ENCODE peak calls at places on chromosomes 11 and 22, in seven cellular contexts. Z, N, C, O, W, Y and V are unnamed samples.

GRCh38 chr11:77066229-77067023 is at the start of gene CAPN5:
- DNase-seq in Z (peak), N (peak), C (peak), O (peak), W (peak), Y (peak), V (peak)

GRCh38 chr11:46295312-46295995 is 18.0 kb downstream of the CREB3L1 start:
- DNase-seq in Z (peak), N (peak), C (peak), O (peak), W (peak), Y (peak), V (peak)

GRCh38 chr11:22808559-22809197 is 20.9 kb downstream of the SVIP start:
- DNase-seq in Z (no peak), N (no peak), C (no peak), O (no peak), W (no peak), Y (no peak), V (no peak)

GRCh38 chr22:33337524-33337923 is 279.3 kb upstream of the SYN3 start:
- DNase-seq in Z (no peak), N (no peak), C (no peak), O (no peak), W (no peak), Y (no peak), V (no peak)

GRCh38 chr11:11987503-11988022 is 20.9 kb downstream of the DKK3 start:
- DNase-seq in Z (peak), N (no peak), C (no peak), O (no peak), W (peak), Y (no peak), V (no peak)

GRCh38 chr11:116217006-116217405 is 555.8 kb downstream of the BUD13 start:
- DNase-seq in Z (no peak), N (no peak), C (no peak), O (no peak), W (peak), Y (peak), V (no peak)

GRCh38 chr11:57095896-57096295 is 85.9 kb upstream of the LRRC55 start:
- DNase-seq in Z (no peak), N (no peak), C (no peak), O (no peak), W (no peak), Y (no peak), V (no peak)

GRCh38 chr11:107785401-107785800 is 73.2 kb downstream of the SLC35F2 start:
- DNase-seq in Z (no peak), N (no peak), C (no peak), O (no peak), W (peak), Y (no peak), V (no peak)

GRCh38 chr11:83069441-83070043 is 2.2 kb downstream of the RAB30 start:
- DNase-seq in Z (peak), N (no peak), C (no peak), O (no peak), W (no peak), Y (no peak), V (no peak)

GRCh38 chr11:64936539-64936938 is 846 bp upstream of the GPHA2 start:
- DNase-seq in Z (no peak), N (no peak), C (no peak), O (no peak), W (no peak), Y (no peak), V (no peak)

GRCh38 chr22:17477401-17477833 is 85.9 kb upstream of the SLC25A18 start:
- DNase-seq in Z (no peak), N (no peak), C (no peak), O (no peak), W (no peak), Y (no peak), V (no peak)

GRCh38 chr11:70694371-70694770 is 296.0 kb downstream of the CTTN start:
- DNase-seq in Z (no peak), N (no peak), C (no peak), O (no peak), W (no peak), Y (no peak), V (no peak)

GRCh38 chr11:86999859-87000753 is 37.6 kb upstream of the TMEM135 start:
- DNase-seq in Z (no peak), N (no peak), C (no peak), O (peak), W (peak), Y (no peak), V (no peak)

GRCh38 chr22:36162127-36163034 is 1.8 kb upstream of the APOL3 start:
- DNase-seq in Z (peak), N (no peak), C (no peak), O (no peak), W (no peak), Y (no peak), V (no peak)

GRCh38 chr22:42338502-42338901 is 68.0 kb upstream of the TCF20 start:
- DNase-seq in Z (no peak), N (no peak), C (no peak), O (no peak), W (no peak), Y (no peak), V (no peak)

GRCh38 chr11:80083561-80083960 is 642.7 kb upstream of the TENM4 start:
- DNase-seq in Z (no peak), N (no peak), C (no peak), O (no peak), W (no peak), Y (no peak), V (no peak)

GRCh38 chr11:121696177-121696863 is 243.6 kb upstream of the SORL1-AS1 start:
- DNase-seq in Z (no peak), N (no peak), C (no peak), O (no peak), W (no peak), Y (no peak), V (no peak)

GRCh38 chr11:110337570-110338193 is 41.3 kb upstream of the RDX start:
- DNase-seq in Z (no peak), N (no peak), C (no peak), O (no peak), W (peak), Y (no peak), V (no peak)

GRCh38 chr22:49358041-49358440 is 469.6 kb downstream of the BRD1 start:
- DNase-seq in Z (no peak), N (no peak), C (no peak), O (no peak), W (no peak), Y (no peak), V (no peak)

GRCh38 chr11:77147668-77148321 is 19.7 kb downstream of the MYO7A start:
- DNase-seq in Z (no peak), N (no peak), C (no peak), O (no peak), W (no peak), Y (no peak), V (peak)

DNA sequence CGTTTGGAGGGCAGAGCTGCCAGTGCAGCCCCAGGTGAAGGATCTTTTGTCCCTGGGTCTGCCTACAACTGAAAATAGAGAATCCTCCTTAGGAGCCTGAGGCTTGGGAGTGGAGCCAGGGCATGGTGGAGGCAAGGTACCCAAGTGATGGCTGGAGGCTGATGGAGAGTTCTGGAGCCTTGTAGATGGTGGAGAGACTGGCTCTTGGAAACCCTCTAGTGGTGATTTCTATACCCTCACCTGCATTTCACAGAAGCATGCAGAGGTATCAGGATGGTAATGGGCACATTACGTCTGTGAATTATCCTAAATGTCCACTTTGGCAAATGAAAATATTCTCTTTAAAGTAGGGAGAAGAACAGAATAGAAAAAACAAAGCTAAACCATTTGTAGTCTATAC is 44.4 kb downstream of the INSC start:
- DNase-seq in Z (peak), N (no peak), C (no peak), O (no peak), W (peak), Y (peak), V (no peak)
- TF ChIP-seq CTCF in Z (peak), N (no peak), C (peak), O (peak), W (peak), Y (peak), V (no peak)

DNA sequence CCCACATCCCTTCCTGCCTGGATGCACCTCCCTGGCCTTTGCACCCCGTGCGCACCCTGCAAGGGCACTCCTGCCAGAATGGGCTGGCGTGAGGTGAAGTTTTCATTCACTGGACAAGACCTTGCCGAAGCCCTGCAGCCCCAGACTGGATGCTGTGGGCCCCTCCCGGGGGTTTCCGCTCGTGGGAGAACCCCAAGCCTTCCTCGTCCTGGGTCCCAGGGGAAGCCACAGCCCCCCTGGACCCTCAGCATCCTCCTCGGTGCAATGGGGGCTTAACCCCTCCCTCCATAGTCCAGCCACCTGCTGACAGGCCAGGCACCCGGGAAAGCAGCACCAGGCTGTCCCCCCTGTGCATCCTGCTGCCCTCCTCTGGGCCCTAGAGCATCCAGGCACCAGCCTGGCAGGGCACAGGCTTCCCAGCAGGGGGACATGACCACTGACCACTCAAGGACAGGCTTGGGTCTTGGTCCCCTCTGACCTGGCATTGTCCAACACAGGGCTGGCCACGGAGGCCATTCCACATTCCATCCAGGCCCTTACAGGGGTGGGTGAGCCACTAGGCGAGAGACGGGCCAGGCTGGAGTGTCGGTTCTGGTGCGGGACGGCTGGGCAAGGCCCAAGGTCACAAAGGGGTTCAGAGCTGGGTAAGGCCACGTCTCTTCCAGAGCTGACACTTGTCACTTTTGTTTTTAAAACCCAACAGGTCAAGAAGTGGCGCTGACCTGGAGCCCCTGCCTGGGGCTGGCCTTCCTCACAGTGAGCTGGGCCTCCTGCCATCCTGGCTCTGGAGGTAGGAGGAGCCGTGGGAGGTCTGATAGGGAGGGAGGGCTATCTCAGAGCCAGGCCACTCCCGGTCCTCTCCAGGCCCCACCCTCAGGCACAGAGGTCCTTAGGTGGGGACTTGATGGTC is 41.5 kb upstream of the PPARA start:
- DNase-seq in Z (no peak), N (no peak), C (no peak), O (peak), W (no peak), Y (no peak), V (no peak)
- TF ChIP-seq CTCF in Z (no peak), N (no peak), C (no peak), O (no peak), W (peak), Y (no peak), V (no peak)

DNA sequence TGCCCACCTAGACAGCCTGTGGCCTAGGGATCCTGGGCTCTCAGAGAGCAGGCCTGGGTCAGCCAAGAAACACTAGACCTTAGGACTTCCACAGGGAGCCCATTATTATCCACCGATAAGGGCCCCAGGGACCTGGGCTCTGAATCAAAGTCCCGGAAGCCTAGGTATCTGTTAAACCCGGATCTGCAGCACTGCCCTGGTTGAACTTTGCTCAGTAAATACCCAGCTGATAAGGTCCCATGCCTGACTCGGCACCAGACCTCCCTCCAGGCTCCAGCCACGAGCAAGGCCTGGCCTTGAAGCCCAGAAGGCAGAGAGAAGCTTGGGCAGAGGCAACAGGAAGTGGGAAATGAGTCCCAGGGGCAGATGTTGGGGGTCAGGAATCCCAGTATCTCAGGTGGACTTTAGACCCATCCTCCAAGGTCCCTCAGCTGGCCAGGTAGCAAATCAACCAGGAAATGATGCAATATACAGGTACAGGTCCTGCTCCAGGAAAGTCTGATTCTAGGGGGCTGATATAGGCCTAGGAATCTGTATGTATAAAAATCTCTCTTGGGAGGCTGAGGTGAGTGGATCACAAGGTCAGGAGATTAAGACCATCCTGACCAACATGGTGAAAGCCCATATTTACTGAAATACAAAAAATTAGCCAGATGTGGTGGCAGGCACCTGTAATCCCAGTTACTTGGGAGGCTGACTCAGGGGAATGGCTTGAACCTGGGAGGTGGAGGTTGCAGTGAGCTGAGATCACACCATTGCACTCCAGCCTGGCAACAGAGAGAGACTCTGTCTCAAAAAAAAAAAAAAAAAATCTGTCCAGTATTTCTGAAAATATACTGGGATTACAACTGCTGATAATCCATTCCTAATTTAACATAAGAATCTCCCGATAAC is 18.7 kb downstream of the POU2AF1 start:
- DNase-seq in Z (peak), N (no peak), C (peak), O (no peak), W (no peak), Y (no peak), V (no peak)
- TF ChIP-seq CTCF in Z (no peak), N (no peak), C (no peak), O (no peak), W (no peak), Y (no peak), V (no peak)

DNA sequence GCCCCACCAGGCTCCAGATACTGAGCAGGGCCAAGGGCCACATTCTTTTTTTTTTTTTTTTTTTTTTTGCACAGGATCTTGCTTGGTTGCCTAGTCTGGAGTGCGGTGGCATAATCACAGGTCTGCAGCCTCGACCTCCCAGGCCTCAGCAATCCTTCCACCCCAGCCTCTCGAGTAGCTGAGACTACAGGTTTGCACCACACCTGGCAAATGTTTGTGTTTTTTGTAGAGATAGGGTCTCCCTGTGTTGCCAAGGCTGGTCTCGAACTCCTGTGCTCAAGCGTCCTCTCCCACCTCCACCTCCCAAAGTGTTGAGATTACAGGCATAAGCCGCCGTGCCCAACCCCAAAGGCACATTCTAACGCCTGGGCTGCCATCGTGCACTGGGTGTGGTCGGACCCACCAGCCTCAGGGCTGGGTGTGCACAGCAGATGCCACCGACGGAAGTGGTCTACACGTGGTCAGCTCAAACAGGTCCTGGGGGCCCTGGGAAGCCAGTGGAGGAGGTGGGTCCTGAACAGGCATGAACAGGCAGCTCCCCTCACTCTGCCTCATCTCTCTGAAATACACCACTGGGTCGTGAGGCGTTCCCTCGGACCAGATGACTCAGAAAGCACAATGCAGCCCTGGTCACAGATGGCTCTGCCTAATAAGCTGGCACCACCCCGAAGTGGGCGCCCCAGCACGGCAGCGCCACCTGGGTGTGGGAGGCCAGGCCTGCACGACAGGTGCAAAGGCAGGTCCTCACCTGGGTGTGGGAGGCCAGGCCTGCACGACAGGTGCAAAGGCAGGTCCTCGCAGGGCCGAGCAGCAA is 5.1 kb upstream of the B4GALNT4 start:
- DNase-seq in Z (peak), N (no peak), C (peak), O (peak), W (no peak), Y (no peak), V (peak)
- TF ChIP-seq CTCF in Z (peak), N (peak), C (peak), O (no peak), W (peak), Y (no peak), V (no peak)

DNA sequence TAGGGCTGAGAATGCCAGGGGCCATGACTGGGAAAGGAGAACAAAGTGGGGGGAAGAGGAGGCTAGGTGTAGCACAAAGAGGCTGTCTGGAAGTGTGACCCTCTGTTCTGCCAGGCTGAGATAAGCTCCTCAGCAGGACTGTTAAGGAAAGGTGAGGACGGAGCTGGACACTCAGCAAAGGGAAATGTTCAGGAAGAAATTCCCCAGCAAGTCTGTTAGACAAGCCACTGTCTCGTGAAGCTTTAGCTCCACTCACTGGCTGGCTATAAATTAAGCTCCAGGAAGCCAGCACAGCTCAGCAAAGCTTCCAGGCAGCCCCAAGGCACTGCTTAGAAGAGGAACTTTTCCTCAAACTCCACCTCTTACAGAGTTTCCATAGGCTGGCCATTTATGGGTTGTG is 181.2 kb upstream of the API5 start:
- DNase-seq in Z (no peak), N (no peak), C (no peak), O (peak), W (no peak), Y (peak), V (no peak)
- TF ChIP-seq CTCF in Z (no peak), N (no peak), C (no peak), O (peak), W (no peak), Y (no peak), V (no peak)

GRCh38 chr11:102012946-102013345 is 34.3 kb upstream of the CFAP300 start:
- DNase-seq in Z (no peak), N (no peak), C (no peak), O (no peak), W (no peak), Y (no peak), V (no peak)
- TF ChIP-seq CTCF in Z (no peak), N (no peak), C (no peak), O (no peak), W (no peak), Y (no peak), V (no peak)

GRCh38 chr11:62468577-62468976 is 49.7 kb downstream of the SCGB1A1 start:
- DNase-seq in Z (no peak), N (no peak), C (no peak), O (no peak), W (no peak), Y (no peak), V (no peak)

GRCh38 chr11:62459080-62459479 is 40.2 kb downstream of the SCGB1A1 start:
- DNase-seq in Z (no peak), N (no peak), C (no peak), O (no peak), W (no peak), Y (no peak), V (no peak)

GRCh38 chr11:62466444-62466843 is 47.6 kb downstream of the SCGB1A1 start:
- DNase-seq in Z (no peak), N (no peak), C (no peak), O (no peak), W (no peak), Y (no peak), V (no peak)

GRCh38 chr11:62461740-62462522 is 43.1 kb downstream of the SCGB1A1 start:
- DNase-seq in Z (no peak), N (no peak), C (no peak), O (no peak), W (no peak), Y (no peak), V (no peak)

DNA sequence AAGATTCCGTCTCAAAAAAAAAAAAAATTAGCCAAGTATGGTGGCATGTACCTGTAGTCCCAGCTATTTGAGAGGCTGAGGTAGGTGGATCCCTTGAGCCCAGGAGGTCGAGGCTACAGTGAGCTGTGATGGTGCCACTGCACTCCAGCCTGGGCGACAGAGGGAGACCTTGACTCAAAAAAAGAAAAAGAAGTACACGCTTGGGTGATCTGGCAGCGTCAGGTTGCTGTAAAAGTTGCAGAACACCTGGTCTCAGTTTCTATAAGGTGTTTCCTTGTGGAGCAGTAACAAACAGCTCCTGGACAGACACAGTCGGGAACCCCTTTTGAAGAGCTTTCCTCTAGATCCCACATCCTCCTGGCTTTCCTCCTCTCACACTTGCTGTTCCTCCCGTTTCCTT is 45.8 kb downstream of the SCGB1A1 start:
- DNase-seq in Z (peak), N (no peak), C (no peak), O (no peak), W (no peak), Y (no peak), V (no peak)
- TF ChIP-seq CTCF in Z (peak), N (no peak), C (no peak), O (no peak), W (no peak), Y (no peak), V (no peak)

GRCh38 chr11:66418168-66418985 is 2.5 kb upstream of the NPAS4 start:
- DNase-seq in Z (peak), N (peak), C (peak), O (peak), W (peak), Y (peak), V (peak)
- TF ChIP-seq CTCF in Z (peak), N (no peak), C (no peak), O (peak), W (peak), Y (no peak), V (no peak)

DNA sequence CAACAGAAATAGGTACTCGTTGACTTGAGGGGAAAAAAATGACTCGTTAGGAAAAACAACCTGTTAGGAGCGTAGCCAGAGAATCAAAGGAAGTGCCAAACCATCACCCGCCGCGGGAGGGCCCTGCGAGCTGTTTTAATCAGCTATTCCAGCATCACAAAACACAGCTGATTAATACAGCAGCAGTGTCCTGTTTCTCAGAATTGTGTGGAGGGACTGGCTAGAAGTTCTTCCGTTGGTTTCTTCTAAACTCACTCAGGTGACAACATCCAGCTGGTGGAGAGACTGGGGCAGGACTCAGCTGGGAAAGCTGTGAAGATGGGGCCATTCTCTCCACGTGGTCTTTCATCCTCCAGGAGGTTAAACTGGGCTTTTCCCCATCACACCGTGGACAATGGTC is 28.0 kb downstream of the HSPA8 start:
- DNase-seq in Z (no peak), N (no peak), C (no peak), O (no peak), W (no peak), Y (no peak), V (no peak)
- TF ChIP-seq CTCF in Z (no peak), N (no peak), C (no peak), O (peak), W (peak), Y (no peak), V (no peak)